ENCODE peak calls at places on chromosome 11, in seven cellular contexts. One of them, this sample, is unnamed.

GRCh38 chr11:2135648-2136201 is 3.5 kb downstream of the IGF2 start:
- DNase-seq in EH: no peak
- DNase-seq in iPS DF 6.9: no peak
- DNase-seq in RCC 7860: no peak
- DNase-seq in astrocyte of the spinal cord: no peak
- DNase-seq in NCI-H774: no peak
- DNase-seq in fibroblast of the conjunctiva: no peak
- DNase-seq in this sample: no peak

GRCh38 chr11:57248780-57249383 is 11.8 kb upstream of the APLNR start:
- DNase-seq in EH: peak; percentile 78
- DNase-seq in iPS DF 6.9: peak; percentile 79
- DNase-seq in RCC 7860: peak; percentile 10
- DNase-seq in astrocyte of the spinal cord: peak; percentile 54
- DNase-seq in NCI-H774: peak; percentile 22
- DNase-seq in fibroblast of the conjunctiva: peak; percentile 58
- DNase-seq in this sample: peak; percentile 83

GRCh38 chr11:61885784-61886580 is 5.4 kb downstream of the FADS3 start:
- DNase-seq in EH: no peak
- DNase-seq in iPS DF 6.9: no peak
- DNase-seq in RCC 7860: no peak
- DNase-seq in astrocyte of the spinal cord: no peak
- DNase-seq in NCI-H774: no peak
- DNase-seq in fibroblast of the conjunctiva: no peak
- DNase-seq in this sample: no peak

GRCh38 chr11:19820100-19820499 is 107.5 kb downstream of the NAV2 start:
- DNase-seq in EH: peak; percentile 83
- DNase-seq in iPS DF 6.9: no peak
- DNase-seq in RCC 7860: no peak
- DNase-seq in astrocyte of the spinal cord: peak; percentile 50
- DNase-seq in NCI-H774: no peak
- DNase-seq in fibroblast of the conjunctiva: no peak
- DNase-seq in this sample: peak; percentile 41

GRCh38 chr11:126115820-126116319 is 53.2 kb upstream of the CDON start:
- DNase-seq in EH: peak; percentile 84
- DNase-seq in iPS DF 6.9: no peak
- DNase-seq in RCC 7860: no peak
- DNase-seq in astrocyte of the spinal cord: peak; percentile 78
- DNase-seq in NCI-H774: peak; percentile 95
- DNase-seq in fibroblast of the conjunctiva: peak; percentile 86
- DNase-seq in this sample: peak; percentile 87

GRCh38 chr11:67053896-67054850 is 2.5 kb upstream of the RHOD start:
- DNase-seq in EH: peak; percentile 64
- DNase-seq in iPS DF 6.9: no peak
- DNase-seq in RCC 7860: peak; percentile 74
- DNase-seq in astrocyte of the spinal cord: peak; percentile 92
- DNase-seq in NCI-H774: no peak
- DNase-seq in fibroblast of the conjunctiva: peak; percentile 21
- DNase-seq in this sample: peak; percentile 76

GRCh38 chr11:46375392-46376101 is 5.9 kb upstream of the MDK start:
- DNase-seq in EH: no peak
- DNase-seq in iPS DF 6.9: no peak
- DNase-seq in RCC 7860: no peak
- DNase-seq in astrocyte of the spinal cord: no peak
- DNase-seq in NCI-H774: no peak
- DNase-seq in fibroblast of the conjunctiva: no peak
- DNase-seq in this sample: no peak

GRCh38 chr11:20342347-20343279 is 20.9 kb upstream of the HTATIP2 start:
- DNase-seq in EH: no peak
- DNase-seq in iPS DF 6.9: peak; percentile 43
- DNase-seq in RCC 7860: no peak
- DNase-seq in astrocyte of the spinal cord: no peak
- DNase-seq in NCI-H774: no peak
- DNase-seq in fibroblast of the conjunctiva: no peak
- DNase-seq in this sample: no peak

GRCh38 chr11:44623321-44623715 is 57.9 kb downstream of the CD82 start:
- DNase-seq in EH: no peak
- DNase-seq in iPS DF 6.9: no peak
- DNase-seq in RCC 7860: no peak
- DNase-seq in astrocyte of the spinal cord: no peak
- DNase-seq in NCI-H774: peak; percentile 11
- DNase-seq in fibroblast of the conjunctiva: no peak
- DNase-seq in this sample: no peak

GRCh38 chr11:66739983-66740382 is 11.0 kb upstream of the SPTBN2 start:
- DNase-seq in EH: peak; percentile 52
- DNase-seq in iPS DF 6.9: no peak
- DNase-seq in RCC 7860: no peak
- DNase-seq in astrocyte of the spinal cord: no peak
- DNase-seq in NCI-H774: no peak
- DNase-seq in fibroblast of the conjunctiva: no peak
- DNase-seq in this sample: no peak

GRCh38 chr11:17476317-17477083 is at the start of gene ABCC8:
- DNase-seq in EH: no peak
- DNase-seq in iPS DF 6.9: no peak
- DNase-seq in RCC 7860: no peak
- DNase-seq in astrocyte of the spinal cord: no peak
- DNase-seq in NCI-H774: peak; percentile 19
- DNase-seq in fibroblast of the conjunctiva: no peak
- DNase-seq in this sample: no peak

GRCh38 chr11:134283461-134284230 is 7.5 kb downstream of the GLB1L3 start:
- DNase-seq in EH: no peak
- DNase-seq in iPS DF 6.9: no peak
- DNase-seq in RCC 7860: no peak
- DNase-seq in astrocyte of the spinal cord: no peak
- DNase-seq in NCI-H774: no peak
- DNase-seq in fibroblast of the conjunctiva: no peak
- DNase-seq in this sample: no peak

GRCh38 chr11:81470446-81470845 is 1263.2 kb downstream of the FAM181B start:
- DNase-seq in EH: no peak
- DNase-seq in iPS DF 6.9: no peak
- DNase-seq in RCC 7860: no peak
- DNase-seq in astrocyte of the spinal cord: no peak
- DNase-seq in NCI-H774: no peak
- DNase-seq in fibroblast of the conjunctiva: no peak
- DNase-seq in this sample: no peak

GRCh38 chr11:111454561-111455192 is 57.5 kb downstream of the BTG4 start:
- DNase-seq in EH: peak; percentile 76
- DNase-seq in iPS DF 6.9: no peak
- DNase-seq in RCC 7860: peak; percentile 16
- DNase-seq in astrocyte of the spinal cord: peak; percentile 60
- DNase-seq in NCI-H774: peak; percentile 26
- DNase-seq in fibroblast of the conjunctiva: peak; percentile 36
- DNase-seq in this sample: peak; percentile 88

GRCh38 chr11:78039919-78040671 is 17.0 kb upstream of the KCTD14 start:
- DNase-seq in EH: peak; percentile 95
- DNase-seq in iPS DF 6.9: no peak
- DNase-seq in RCC 7860: peak; percentile 79
- DNase-seq in astrocyte of the spinal cord: peak; percentile 80
- DNase-seq in NCI-H774: peak; percentile 51
- DNase-seq in fibroblast of the conjunctiva: peak; percentile 68
- DNase-seq in this sample: peak; percentile 84

GRCh38 chr11:72069787-72070251 is 10.5 kb downstream of the NUMA1 start:
- DNase-seq in EH: peak; percentile 90
- DNase-seq in iPS DF 6.9: no peak
- DNase-seq in RCC 7860: peak; percentile 83
- DNase-seq in astrocyte of the spinal cord: peak; percentile 78
- DNase-seq in NCI-H774: no peak
- DNase-seq in fibroblast of the conjunctiva: peak; percentile 82
- DNase-seq in this sample: peak; percentile 89

GRCh38 chr11:3041699-3042098 is 15.5 kb downstream of the CARS1 start:
- DNase-seq in EH: no peak
- DNase-seq in iPS DF 6.9: no peak
- DNase-seq in RCC 7860: no peak
- DNase-seq in astrocyte of the spinal cord: no peak
- DNase-seq in NCI-H774: no peak
- DNase-seq in fibroblast of the conjunctiva: no peak
- DNase-seq in this sample: no peak

GRCh38 chr11:34151166-34151565 is 45.7 kb downstream of the NAT10 start:
- DNase-seq in EH: no peak
- DNase-seq in iPS DF 6.9: no peak
- DNase-seq in RCC 7860: no peak
- DNase-seq in astrocyte of the spinal cord: no peak
- DNase-seq in NCI-H774: no peak
- DNase-seq in fibroblast of the conjunctiva: no peak
- DNase-seq in this sample: no peak

GRCh38 chr11:120748485-120748814 is 236.9 kb downstream of the GRIK4 start:
- DNase-seq in EH: no peak
- DNase-seq in iPS DF 6.9: no peak
- DNase-seq in RCC 7860: no peak
- DNase-seq in astrocyte of the spinal cord: no peak
- DNase-seq in NCI-H774: no peak
- DNase-seq in fibroblast of the conjunctiva: no peak
- DNase-seq in this sample: no peak

GRCh38 chr11:107951105-107951504 is 22.9 kb downstream of the RAB39A start:
- DNase-seq in EH: no peak
- DNase-seq in iPS DF 6.9: no peak
- DNase-seq in RCC 7860: no peak
- DNase-seq in astrocyte of the spinal cord: no peak
- DNase-seq in NCI-H774: no peak
- DNase-seq in fibroblast of the conjunctiva: no peak
- DNase-seq in this sample: no peak

GRCh38 chr11:104451193-104451592 is 287.2 kb upstream of the PDGFD start:
- DNase-seq in EH: no peak
- DNase-seq in iPS DF 6.9: no peak
- DNase-seq in RCC 7860: no peak
- DNase-seq in astrocyte of the spinal cord: no peak
- DNase-seq in NCI-H774: no peak
- DNase-seq in fibroblast of the conjunctiva: no peak
- DNase-seq in this sample: no peak

GRCh38 chr11:64864473-64865285 is 13.7 kb downstream of the EHD1 start:
- DNase-seq in EH: peak; percentile 98
- DNase-seq in iPS DF 6.9: no peak
- DNase-seq in RCC 7860: no peak
- DNase-seq in astrocyte of the spinal cord: peak; percentile 98
- DNase-seq in NCI-H774: no peak
- DNase-seq in fibroblast of the conjunctiva: peak; percentile 85
- DNase-seq in this sample: peak; percentile 94

GRCh38 chr11:123168236-123168635 is 26.8 kb downstream of the CLMP start:
- DNase-seq in EH: peak; percentile 58
- DNase-seq in iPS DF 6.9: no peak
- DNase-seq in RCC 7860: no peak
- DNase-seq in astrocyte of the spinal cord: no peak
- DNase-seq in NCI-H774: no peak
- DNase-seq in fibroblast of the conjunctiva: no peak
- DNase-seq in this sample: no peak

GRCh38 chr11:47394322-47395224 is 13.8 kb upstream of the SLC39A13 start:
- DNase-seq in EH: no peak
- DNase-seq in iPS DF 6.9: no peak
- DNase-seq in RCC 7860: no peak
- DNase-seq in astrocyte of the spinal cord: peak; percentile 35
- DNase-seq in NCI-H774: no peak
- DNase-seq in fibroblast of the conjunctiva: no peak
- DNase-seq in this sample: no peak

GRCh38 chr11:134069996-134070845 is 1.3 kb downstream of the JAM3 start:
- DNase-seq in EH: no peak
- DNase-seq in iPS DF 6.9: no peak
- DNase-seq in RCC 7860: no peak
- DNase-seq in astrocyte of the spinal cord: no peak
- DNase-seq in NCI-H774: peak; percentile 12
- DNase-seq in fibroblast of the conjunctiva: no peak
- DNase-seq in this sample: no peak

GRCh38 chr11:130666781-130667251 is 218.4 kb downstream of the ADAMTS15 start:
- DNase-seq in EH: peak; percentile 74
- DNase-seq in iPS DF 6.9: no peak
- DNase-seq in RCC 7860: no peak
- DNase-seq in astrocyte of the spinal cord: peak; percentile 66
- DNase-seq in NCI-H774: no peak
- DNase-seq in fibroblast of the conjunctiva: no peak
- DNase-seq in this sample: no peak

GRCh38 chr11:14449302-14449714 is 50.3 kb downstream of the COPB1 start:
- DNase-seq in EH: peak; percentile 54
- DNase-seq in iPS DF 6.9: no peak
- DNase-seq in RCC 7860: no peak
- DNase-seq in astrocyte of the spinal cord: no peak
- DNase-seq in NCI-H774: no peak
- DNase-seq in fibroblast of the conjunctiva: no peak
- DNase-seq in this sample: peak; percentile 46

GRCh38 chr11:13216019-13217006 is 61.3 kb upstream of the BMAL1 start:
- DNase-seq in EH: peak; percentile 99
- DNase-seq in iPS DF 6.9: no peak
- DNase-seq in RCC 7860: peak; percentile 98
- DNase-seq in astrocyte of the spinal cord: peak; percentile 97
- DNase-seq in NCI-H774: no peak
- DNase-seq in fibroblast of the conjunctiva: peak; percentile 83
- DNase-seq in this sample: peak; percentile 93

GRCh38 chr11:32080381-32080980 is 10.4 kb upstream of the RCN1 start:
- DNase-seq in EH: no peak
- DNase-seq in iPS DF 6.9: no peak
- DNase-seq in RCC 7860: no peak
- DNase-seq in astrocyte of the spinal cord: no peak
- DNase-seq in NCI-H774: no peak
- DNase-seq in fibroblast of the conjunctiva: no peak
- DNase-seq in this sample: no peak

GRCh38 chr11:44397586-44398178 is 87.7 kb upstream of the ALX4 start:
- DNase-seq in EH: no peak
- DNase-seq in iPS DF 6.9: no peak
- DNase-seq in RCC 7860: no peak
- DNase-seq in astrocyte of the spinal cord: no peak
- DNase-seq in NCI-H774: no peak
- DNase-seq in fibroblast of the conjunctiva: no peak
- DNase-seq in this sample: no peak

GRCh38 chr11:2693851-2694261 is 5.9 kb downstream of the KCNQ1OT1 start:
- DNase-seq in EH: no peak
- DNase-seq in iPS DF 6.9: no peak
- DNase-seq in RCC 7860: no peak
- DNase-seq in astrocyte of the spinal cord: no peak
- DNase-seq in NCI-H774: no peak
- DNase-seq in fibroblast of the conjunctiva: no peak
- DNase-seq in this sample: no peak

GRCh38 chr11:12841946-12842630 is 167.0 kb upstream of the RASSF10 start:
- DNase-seq in EH: peak; percentile 90
- DNase-seq in iPS DF 6.9: no peak
- DNase-seq in RCC 7860: peak; percentile 78
- DNase-seq in astrocyte of the spinal cord: peak; percentile 83
- DNase-seq in NCI-H774: peak; percentile 66
- DNase-seq in fibroblast of the conjunctiva: no peak
- DNase-seq in this sample: peak; percentile 70

GRCh38 chr11:28110839-28111235 is 2.6 kb downstream of the METTL15 start:
- DNase-seq in EH: peak; percentile 31
- DNase-seq in iPS DF 6.9: no peak
- DNase-seq in RCC 7860: no peak
- DNase-seq in astrocyte of the spinal cord: peak; percentile 47
- DNase-seq in NCI-H774: no peak
- DNase-seq in fibroblast of the conjunctiva: no peak
- DNase-seq in this sample: peak; percentile 42

GRCh38 chr11:19725379-19726079 is 12.9 kb downstream of the NAV2 start:
- DNase-seq in EH: no peak
- DNase-seq in iPS DF 6.9: no peak
- DNase-seq in RCC 7860: no peak
- DNase-seq in astrocyte of the spinal cord: no peak
- DNase-seq in NCI-H774: no peak
- DNase-seq in fibroblast of the conjunctiva: no peak
- DNase-seq in this sample: no peak

GRCh38 chr11:33052241-33052640 is 12.9 kb downstream of the TCP11L1 start:
- DNase-seq in EH: no peak
- DNase-seq in iPS DF 6.9: no peak
- DNase-seq in RCC 7860: no peak
- DNase-seq in astrocyte of the spinal cord: no peak
- DNase-seq in NCI-H774: no peak
- DNase-seq in fibroblast of the conjunctiva: no peak
- DNase-seq in this sample: no peak

GRCh38 chr11:22430286-22430685 is 92.1 kb downstream of the SLC17A6 start:
- DNase-seq in EH: no peak
- DNase-seq in iPS DF 6.9: no peak
- DNase-seq in RCC 7860: no peak
- DNase-seq in astrocyte of the spinal cord: no peak
- DNase-seq in NCI-H774: no peak
- DNase-seq in fibroblast of the conjunctiva: no peak
- DNase-seq in this sample: no peak

GRCh38 chr11:35367491-35367890 is 51.9 kb downstream of the SLC1A2 start:
- DNase-seq in EH: peak; percentile 86
- DNase-seq in iPS DF 6.9: no peak
- DNase-seq in RCC 7860: no peak
- DNase-seq in astrocyte of the spinal cord: peak; percentile 75
- DNase-seq in NCI-H774: no peak
- DNase-seq in fibroblast of the conjunctiva: peak; percentile 44
- DNase-seq in this sample: peak; percentile 86

GRCh38 chr11:119479685-119480275 is 56.8 kb upstream of the THY1 start:
- DNase-seq in EH: peak; percentile 71
- DNase-seq in iPS DF 6.9: no peak
- DNase-seq in RCC 7860: no peak
- DNase-seq in astrocyte of the spinal cord: peak; percentile 26
- DNase-seq in NCI-H774: no peak
- DNase-seq in fibroblast of the conjunctiva: no peak
- DNase-seq in this sample: no peak

This sample was measured in adipocyte.